ENCODE peak calls at places on chromosomes 13 and 19, in four cellular contexts. I is tibial artery, R is breast epithelium, S is testis. A is an unnamed sample.

GRCh38 chr19:15187026-15188007 is 13.5 kb downstream of the NOTCH3 start:
- DNase-seq in S (peak; percentile 82), I (no peak), R (no peak), A (no peak)

GRCh38 chr13:27851481-27851880 is 59.2 kb downstream of the GSX1 start:
- DNase-seq in R (no peak), I (no peak), S (no peak), A (no peak)

GRCh38 chr13:77565635-77566034 is 30.1 kb downstream of the SCEL start:
- DNase-seq in I (no peak), R (no peak), S (no peak), A (no peak)

GRCh38 chr19:15534957-15535864 is 26.9 kb downstream of the CYP4F22 start:
- DNase-seq in S (no peak), R (no peak), I (no peak), A (no peak)

GRCh38 chr19:13526552-13526951 is 20.3 kb upstream of the CACNA1A start:
- DNase-seq in I (no peak), R (no peak), S (no peak), A (no peak)

GRCh38 chr19:10388957-10389356 is 8.6 kb upstream of the TYK2 start:
- DNase-seq in S (peak; percentile 96), I (peak; percentile 90), R (peak; percentile 92), A (peak; percentile 89)

GRCh38 chr19:19385900-19386339 is 19.6 kb upstream of the GATAD2A start:
- DNase-seq in S (no peak), I (no peak), R (no peak), A (no peak)

GRCh38 chr13:40389081-40389641 is 277.3 kb downstream of the FOXO1 start:
- DNase-seq in I (no peak), S (no peak), R (no peak), A (no peak)

GRCh38 chr19:10010247-10010691 is at the start of gene COL5A3:
- DNase-seq in S (peak; percentile 46), R (no peak), I (peak; percentile 58), A (peak; percentile 78)

GRCh38 chr19:12364391-12365093 is 941 bp downstream of the ZNF442 start:
- DNase-seq in I (peak; percentile 20), R (no peak), S (peak; percentile 49), A (peak; percentile 39)

GRCh38 chr13:55783841-55784240 is 1356.9 kb upstream of the PRR20A start:
- DNase-seq in I (no peak), R (no peak), S (no peak), A (no peak)

GRCh38 chr13:47463002-47463401 is 538.1 kb downstream of the SUCLA2 start:
- DNase-seq in I (no peak), S (no peak), R (no peak), A (no peak)

GRCh38 chr19:39362682-39363657 is 20.7 kb downstream of the SAMD4B start:
- DNase-seq in R (no peak), I (peak; percentile 58), S (no peak), A (no peak)

GRCh38 chr13:76711515-76712182 is 174.6 kb downstream of the KCTD12 start:
- DNase-seq in S (peak; percentile 62), R (no peak), I (peak; percentile 49), A (peak; percentile 36)

GRCh38 chr13:78160793-78161192 is 242.2 kb upstream of the EDNRB start:
- DNase-seq in I (no peak), S (no peak), R (no peak), A (no peak)

GRCh38 chr13:26540319-26540718 is 17.2 kb upstream of the WASF3 start:
- DNase-seq in S (no peak), I (no peak), R (no peak), A (no peak)

GRCh38 chr19:34393031-34393430 is 11.2 kb upstream of the PDCD2L start:
- DNase-seq in R (no peak), I (no peak), S (no peak), A (no peak)

GRCh38 chr13:29674532-29674931 is 79.0 kb upstream of the SLC7A1 start:
- DNase-seq in S (no peak), R (no peak), I (no peak), A (no peak)

GRCh38 chr19:49361438-49362047 is 673 bp downstream of the TEAD2 start:
- DNase-seq in S (peak; percentile 71), I (peak; percentile 77), R (peak; percentile 86), A (peak; percentile 82)

GRCh38 chr19:15869873-15870272 is 28.0 kb downstream of the CYP4F2 start:
- DNase-seq in S (no peak), I (no peak), R (no peak), A (no peak)

GRCh38 chr13:79060216-79060615 is 345.8 kb downstream of the RBM26 start:
- DNase-seq in I (no peak), S (no peak), R (no peak), A (no peak)

GRCh38 chr19:48745208-48745995 is 1.3 kb downstream of the IZUMO1 start:
- DNase-seq in S (peak; percentile 91), I (peak; percentile 63), R (no peak), A (peak; percentile 42)

GRCh38 chr19:55210120-55210493 is 806 bp upstream of the PTPRH start:
- DNase-seq in I (no peak), R (no peak), S (no peak), A (no peak)

GRCh38 chr19:339262-339887 is 5.2 kb downstream of the MIER2 start:
- DNase-seq in I (no peak), R (no peak), S (no peak), A (no peak)

GRCh38 chr13:50116430-50116973 is 101.3 kb downstream of the KCNRG start:
- DNase-seq in R (no peak), I (no peak), S (no peak), A (no peak)

DNA sequence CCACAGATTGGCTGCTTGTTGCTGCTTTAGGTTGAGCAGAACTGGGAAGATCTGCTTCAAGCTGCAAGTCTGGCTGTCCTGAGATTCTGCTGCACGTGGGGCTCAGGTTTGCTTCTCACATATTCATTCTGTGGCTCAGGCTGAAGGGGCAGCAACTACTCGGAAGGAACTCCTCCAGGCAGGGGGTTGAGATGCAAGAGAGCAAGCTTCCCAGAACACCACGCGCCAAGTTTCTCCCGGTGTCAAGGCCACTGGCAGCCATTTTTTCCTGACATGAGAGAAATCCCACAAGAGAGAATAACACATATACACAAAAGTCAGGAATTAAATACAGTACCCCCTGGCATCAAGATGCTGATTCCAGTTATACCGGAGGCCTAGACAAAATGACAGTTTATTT is 887.6 kb upstream of the SLC10A2 start:
- DNase-seq in I (no peak), S (peak; percentile 54), R (no peak), A (no peak)
- H3K4me3 ChIP-seq in I (no peak overlapping the region), S (peak overlapping the region; percentile 17), R (no peak overlapping the region), A (no peak overlapping the region)

DNA sequence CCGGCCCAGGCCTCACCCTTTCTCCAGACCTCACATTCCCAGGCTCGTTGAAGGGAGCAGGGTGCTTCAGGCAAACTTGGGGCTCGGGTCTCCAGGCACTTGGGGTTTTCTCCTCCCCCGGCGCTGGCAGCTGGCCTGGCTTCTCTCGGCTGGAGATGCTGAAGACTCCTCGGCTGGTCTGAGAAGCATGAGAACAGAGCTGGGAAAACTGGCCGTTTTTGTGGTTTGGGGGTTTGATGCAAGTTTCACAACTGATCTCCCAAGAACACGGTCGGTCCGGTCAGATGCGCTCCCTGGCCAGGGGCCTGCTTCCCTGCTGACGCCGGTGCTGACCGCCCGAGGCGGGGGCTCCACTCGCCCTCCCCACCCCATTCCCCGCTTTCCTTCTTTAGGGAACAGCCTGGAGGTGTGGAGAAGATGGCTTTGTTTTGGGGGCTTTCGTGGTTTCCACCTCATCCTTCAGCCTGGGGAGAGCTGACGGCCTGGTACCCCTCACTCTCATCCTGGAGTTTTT is 35.3 kb downstream of the CEBPA start:
- DNase-seq in I (no peak), S (no peak), R (no peak), A (peak; percentile 67)
- H3K27ac ChIP-seq in I (no peak overlapping the region), S (no peak overlapping the region), R (no peak overlapping the region), A (no peak overlapping the region)

GRCh38 chr19:46471116-46471733 is at the start of gene PNMA8A:
- DNase-seq in R (no peak), S (peak; percentile 87), I (peak; percentile 80), A (peak; percentile 58)
- H3K4me3 ChIP-seq in R (peak within 1 kb of the TSS; percentile 70), S (peak within 1 kb of the TSS; percentile 68), I (peak within 1 kb of the TSS; percentile 44), A (peak within 1 kb of the TSS; percentile 25)

GRCh38 chr19:1388637-1389026 is 4.9 kb downstream of the NDUFS7 start:
- DNase-seq in I (no peak), S (no peak), R (no peak), A (no peak)
- H3K27ac ChIP-seq in I (no peak overlapping the region), S (no peak overlapping the region), R (no peak overlapping the region), A (no peak overlapping the region)

GRCh38 chr13:48874165-48874564 is 101.5 kb upstream of the FNDC3A start:
- DNase-seq in I (no peak), R (no peak), S (no peak), A (no peak)
- H3K4me3 ChIP-seq in I (no peak overlapping the region), R (no peak overlapping the region), S (no peak overlapping the region), A (no peak overlapping the region)

DNA sequence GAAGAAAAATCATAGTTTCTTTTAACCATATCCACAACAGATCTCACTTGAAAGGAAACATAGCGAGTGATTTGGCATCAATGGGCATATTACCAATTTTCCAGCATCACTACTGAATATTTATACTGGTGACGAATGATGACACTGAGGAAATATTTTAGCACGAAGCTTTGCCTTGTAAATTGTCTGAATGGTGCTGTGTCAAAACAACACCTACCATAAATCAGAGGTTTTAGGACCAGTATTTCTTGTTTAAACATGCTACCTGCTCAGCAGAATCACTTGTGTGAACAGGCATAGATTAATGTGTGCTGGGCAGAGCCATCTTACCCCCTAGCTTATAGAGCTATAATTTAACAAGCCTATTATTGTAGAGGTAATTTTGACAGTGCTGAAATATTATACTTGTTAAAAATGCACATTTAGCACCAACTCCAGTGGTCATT is 146.8 kb downstream of the ABCC4 start:
- DNase-seq in I (no peak), S (no peak), R (no peak), A (no peak)
- H3K27ac ChIP-seq in I (no peak overlapping the region), S (no peak overlapping the region), R (no peak overlapping the region), A (no peak overlapping the region)

GRCh38 chr19:17616961-17617806 is 61.7 kb downstream of the COLGALT1 start:
- DNase-seq in S (peak; percentile 92), R (no peak), I (no peak), A (no peak)
- H3K4me3 ChIP-seq in S (peak overlapping the region; percentile 17), R (no peak overlapping the region), I (peak overlapping the region; percentile 19), A (no peak overlapping the region)

A was measured in left lung.